ENCODE peak calls at places on chromosomes 4 and X, in seven cellular contexts. X is A549, K is stomach, U is tibial nerve, D is transverse colon, S is sigmoid colon, O is SK-N-SH. M is an unnamed sample.

GRCh38 chrX:20397587-20397986 is 130.9 kb upstream of the RPS6KA3 start:
- DNase-seq in X (no peak), K (no peak), U (no peak), D (no peak), S (no peak), O (no peak), M (no peak)

GRCh38 chr4:133156556-133156955 is 7.5 kb downstream of the PCDH10 start:
- DNase-seq in X (no peak), K (no peak), U (no peak), D (no peak), S (no peak), O (no peak), M (no peak)

GRCh38 chrX:2410279-2411020 is 90.3 kb downstream of the DHRSX start:
- DNase-seq in X (peak), K (no peak), U (no peak), D (peak), S (no peak), O (no peak), M (no peak)

GRCh38 chr4:47160095-47160494 is 128.7 kb downstream of the GABRB1 start:
- DNase-seq in X (no peak), K (no peak), U (no peak), D (no peak), S (no peak), O (no peak), M (no peak)

GRCh38 chrX:38216642-38217041 is 4.0 kb downstream of the SRPX start:
- DNase-seq in X (no peak), K (no peak), U (no peak), D (no peak), S (no peak), O (no peak), M (no peak)

GRCh38 chr4:94635172-94635571 is 122.6 kb upstream of the BMPR1B start:
- DNase-seq in X (no peak), K (no peak), U (no peak), D (no peak), S (no peak), O (no peak), M (no peak)

GRCh38 chrX:39361736-39362135 is 560.5 kb downstream of the MID1IP1 start:
- DNase-seq in X (no peak), K (no peak), U (no peak), D (no peak), S (no peak), O (no peak), M (no peak)

GRCh38 chr4:158789853-158790252 is 21.0 kb downstream of the FNIP2 start:
- DNase-seq in X (no peak), K (no peak), U (no peak), D (no peak), S (no peak), O (no peak), M (no peak)

GRCh38 chr4:109708435-109708834 is 5.2 kb upstream of the CASP6 start:
- DNase-seq in X (no peak), K (no peak), U (no peak), D (no peak), S (no peak), O (no peak), M (no peak)

GRCh38 chr4:153281476-153281875 is 63.0 kb upstream of the MND1 start:
- DNase-seq in X (no peak), K (no peak), U (no peak), D (no peak), S (no peak), O (no peak), M (no peak)

GRCh38 chrX:110212299-110212698 is 105.6 kb downstream of the AMMECR1 start:
- DNase-seq in X (peak), K (no peak), U (no peak), D (no peak), S (no peak), O (peak), M (no peak)

GRCh38 chrX:68892651-68893050 is 63.8 kb downstream of the EFNB1 start:
- DNase-seq in X (no peak), K (no peak), U (no peak), D (no peak), S (no peak), O (no peak), M (no peak)

GRCh38 chr4:7462509-7462971 is 27.8 kb upstream of the PSAPL1 start:
- DNase-seq in X (peak), K (peak), U (peak), D (no peak), S (no peak), O (peak), M (peak)

GRCh38 chrX:154019633-154020499 is at the start of gene IRAK1:
- DNase-seq in X (peak), K (peak), U (no peak), D (peak), S (no peak), O (peak), M (peak)

GRCh38 chrX:18890724-18891560 is 93.0 kb downstream of the PHKA2 start:
- DNase-seq in X (no peak), K (no peak), U (no peak), D (no peak), S (no peak), O (no peak), M (no peak)

GRCh38 chrX:54411732-54412131 is 28.5 kb upstream of the TSR2 start:
- DNase-seq in X (no peak), K (no peak), U (no peak), D (no peak), S (no peak), O (no peak), M (no peak)

GRCh38 chr4:6916587-6917444 is 7.2 kb downstream of the TBC1D14 start:
- DNase-seq in X (no peak), K (peak), U (no peak), D (peak), S (peak), O (no peak), M (no peak)

GRCh38 chr4:79059631-79060399 is 120.6 kb upstream of the PAQR3 start:
- DNase-seq in X (no peak), K (no peak), U (no peak), D (no peak), S (no peak), O (no peak), M (no peak)

GRCh38 chr4:90824266-90825167 is 697.3 kb downstream of the CCSER1 start:
- DNase-seq in X (no peak), K (no peak), U (no peak), D (no peak), S (no peak), O (no peak), M (no peak)
- TF ChIP-seq EP300 in X (no peak), K (no peak), U (no peak), D (no peak), S (no peak), O (no peak), M (no peak)

GRCh38 chrX:46838974-46839480 is 2.2 kb downstream of the RP2 start:
- DNase-seq in X (no peak), K (no peak), U (no peak), D (no peak), S (no peak), O (no peak), M (no peak)
- H3K4me3 ChIP-seq in X (peak), K (no peak), U (no peak), D (peak), S (no peak), O (peak), M (no peak)

DNA sequence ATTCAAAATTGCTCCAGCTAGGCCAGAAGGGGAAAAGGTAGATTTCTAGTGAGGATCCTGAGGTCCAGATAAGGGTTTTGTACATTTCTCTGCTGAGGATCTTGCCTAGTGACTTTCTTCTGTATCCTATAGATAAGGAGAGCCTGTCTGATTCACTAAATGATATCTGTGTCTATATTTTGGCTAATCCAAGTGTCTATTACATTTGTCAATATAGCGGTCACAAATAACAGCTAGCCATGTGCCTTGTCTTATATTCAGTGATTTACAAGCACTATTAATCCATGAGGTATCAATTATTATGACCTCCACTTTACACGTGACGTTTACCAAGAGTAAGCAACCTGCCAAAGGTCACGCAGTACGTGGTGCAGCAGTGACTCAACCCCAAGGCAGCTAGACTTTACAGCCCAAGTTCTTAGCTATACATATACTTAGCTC is 41.6 kb downstream of the TMEM165 start:
- DNase-seq in X (no peak), K (peak), U (no peak), D (peak), S (no peak), O (no peak), M (no peak)
- TF ChIP-seq EP300 in X (no peak), K (no peak), U (no peak), D (no peak), S (no peak), O (no peak), M (no peak)

GRCh38 chr4:124641715-124642380 is 70.7 kb downstream of the ANKRD50 start:
- DNase-seq in X (peak), K (no peak), U (peak), D (no peak), S (no peak), O (no peak), M (no peak)
- H3K4me3 ChIP-seq in X (no peak), K (no peak), U (no peak), D (no peak), S (no peak), O (peak), M (no peak)

GRCh38 chr4:24778427-24779225 is 16.7 kb upstream of the SOD3 start:
- DNase-seq in X (no peak), K (no peak), U (peak), D (peak), S (peak), O (no peak), M (peak)

GRCh38 chr4:24783506-24783905 is 11.9 kb upstream of the SOD3 start:
- DNase-seq in X (no peak), K (no peak), U (no peak), D (no peak), S (no peak), O (no peak), M (no peak)

GRCh38 chr4:24781999-24782745 is 13.2 kb upstream of the SOD3 start:
- DNase-seq in X (no peak), K (no peak), U (no peak), D (no peak), S (no peak), O (no peak), M (no peak)

GRCh38 chr4:24777528-24777927 is 17.8 kb upstream of the SOD3 start:
- DNase-seq in X (no peak), K (no peak), U (no peak), D (no peak), S (no peak), O (no peak), M (no peak)

DNA sequence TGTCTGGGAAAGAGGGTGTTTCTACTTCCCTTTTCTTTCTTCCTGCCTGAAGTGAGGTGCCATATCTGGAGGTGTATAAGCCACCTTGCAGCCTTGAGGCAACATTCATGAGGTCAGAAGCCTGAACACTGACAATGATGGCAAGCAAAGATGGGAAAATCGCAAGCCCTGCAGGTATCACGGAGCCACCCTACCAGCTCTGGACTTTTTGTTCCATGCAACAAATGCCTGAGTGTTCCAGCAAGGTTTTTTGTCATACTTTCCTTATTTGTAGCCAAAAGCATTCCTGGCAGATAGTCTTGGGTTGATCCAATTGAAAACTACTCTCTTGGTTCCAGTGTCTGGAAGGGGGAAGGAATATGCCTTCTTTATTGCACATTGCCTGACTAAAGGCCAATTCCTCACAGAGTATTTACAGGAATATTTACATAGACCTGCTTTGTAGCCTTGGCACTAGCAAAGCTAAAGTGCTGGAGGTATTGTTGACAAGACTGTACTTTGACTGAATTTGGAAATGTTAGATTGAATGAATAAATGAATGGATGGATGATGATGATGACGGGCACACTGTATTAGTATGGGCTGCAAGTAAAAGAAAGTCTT is 14.3 kb upstream of the SOD3 start:
- DNase-seq in X (no peak), K (no peak), U (no peak), D (no peak), S (no peak), O (no peak), M (no peak)
- TF ChIP-seq EP300 in X (no peak), K (no peak), U (no peak), D (no peak), S (no peak), O (no peak), M (no peak)

DNA sequence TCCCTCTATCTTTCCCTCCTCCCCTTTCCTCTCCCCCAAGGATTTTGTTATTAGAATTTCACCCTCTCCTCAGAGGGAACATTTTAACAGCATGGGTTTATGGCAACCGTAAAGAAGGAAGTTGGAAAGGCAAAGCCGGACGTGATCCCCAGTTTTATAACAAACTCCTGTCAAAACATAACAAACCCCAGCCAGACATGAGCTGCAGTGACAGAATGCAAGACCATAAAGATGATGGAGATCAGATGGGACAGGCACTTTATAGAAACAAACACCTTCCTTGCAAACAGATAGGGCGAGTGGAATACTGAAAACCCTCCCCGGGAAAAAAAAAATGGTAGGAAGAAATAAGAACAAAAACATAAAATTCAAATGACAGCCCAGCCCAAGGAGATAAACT is 281.5 kb downstream of the LDB2 start:
- DNase-seq in X (no peak), K (no peak), U (no peak), D (no peak), S (no peak), O (no peak), M (no peak)
- H3K4me3 ChIP-seq in X (no peak), K (no peak), U (no peak), D (no peak), S (no peak), O (no peak), M (no peak)

GRCh38 chr4:140249351-140249750 is 95.4 kb upstream of the MAML3 start:
- DNase-seq in X (no peak), K (no peak), U (no peak), D (no peak), S (no peak), O (no peak), M (no peak)
- TF ChIP-seq EP300 in X (no peak), K (no peak), U (no peak), D (no peak), S (no peak), O (no peak), M (no peak)

GRCh38 chr4:102783006-102783405 is 22.2 kb upstream of the MANBA start:
- DNase-seq in X (no peak), K (no peak), U (no peak), D (no peak), S (no peak), O (no peak), M (no peak)
- H3K4me3 ChIP-seq in X (no peak), K (no peak), U (no peak), D (no peak), S (no peak), O (no peak), M (no peak)

DNA sequence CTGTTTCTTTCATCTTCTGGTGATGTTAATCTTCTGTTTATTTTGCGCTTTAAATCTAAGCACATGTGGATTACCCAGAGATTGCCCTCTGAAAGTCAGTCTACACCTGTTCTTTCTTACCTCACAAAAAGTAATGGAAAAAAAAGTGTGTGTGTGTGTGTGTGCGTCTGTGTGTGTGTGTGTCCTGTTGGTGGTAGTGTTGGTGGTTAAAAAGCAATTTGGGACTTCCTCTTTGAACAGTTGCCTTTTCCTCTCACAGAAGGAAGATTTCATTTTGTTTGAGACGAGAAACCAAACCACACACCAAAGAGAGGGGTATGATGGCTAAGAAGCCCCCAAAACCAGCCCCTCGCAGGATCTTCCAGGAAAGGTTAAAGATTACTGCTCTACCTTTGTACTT is at the start of gene STAP1:
- DNase-seq in X (no peak), K (no peak), U (no peak), D (peak), S (no peak), O (no peak), M (no peak)
- TF ChIP-seq EP300 in X (no peak), K (no peak), U (no peak), D (no peak), S (no peak), O (no peak), M (no peak)

GRCh38 chrX:131792789-131793462 is 230.2 kb upstream of the STK26 start:
- DNase-seq in X (peak), K (peak), U (no peak), D (peak), S (peak), O (peak), M (peak)
- H3K4me3 ChIP-seq in X (peak), K (peak), U (no peak), D (no peak), S (peak), O (peak), M (peak)

M was measured in ovary.